ENCODE peak calls at places on chromosomes 7 and 10, in seven cellular contexts. One of them, this sample, is unnamed.

GRCh38 chr10:52004342-52004949 is 305.1 kb upstream of the CSTF2T start:
- DNase-seq in HCT116: peak; percentile 22
- DNase-seq in H1: no peak
- DNase-seq in suprapubic skin: no peak
- DNase-seq in transverse colon: no peak
- DNase-seq in spleen: no peak
- DNase-seq in prostate gland: no peak
- DNase-seq in this sample: peak; percentile 8

GRCh38 chr7:2698581-2699288 is 10.7 kb downstream of the AMZ1 start:
- DNase-seq in HCT116: no peak
- DNase-seq in spleen: peak; percentile 82
- DNase-seq in prostate gland: no peak
- DNase-seq in H1: no peak
- DNase-seq in transverse colon: no peak
- DNase-seq in suprapubic skin: no peak
- DNase-seq in this sample: no peak

GRCh38 chr7:17830206-17830605 is 110.1 kb downstream of the SNX13 start:
- DNase-seq in transverse colon: no peak
- DNase-seq in HCT116: no peak
- DNase-seq in suprapubic skin: no peak
- DNase-seq in spleen: no peak
- DNase-seq in H1: no peak
- DNase-seq in prostate gland: no peak
- DNase-seq in this sample: no peak

GRCh38 chr10:108755661-108756060 is 1167.7 kb downstream of the XPNPEP1 start:
- DNase-seq in H1: no peak
- DNase-seq in transverse colon: no peak
- DNase-seq in HCT116: no peak
- DNase-seq in prostate gland: no peak
- DNase-seq in suprapubic skin: no peak
- DNase-seq in spleen: no peak
- DNase-seq in this sample: no peak

GRCh38 chr10:116026315-116026714 is 246.7 kb downstream of the GFRA1 start:
- DNase-seq in spleen: no peak
- DNase-seq in transverse colon: no peak
- DNase-seq in suprapubic skin: no peak
- DNase-seq in prostate gland: no peak
- DNase-seq in H1: no peak
- DNase-seq in HCT116: no peak
- DNase-seq in this sample: no peak

GRCh38 chr7:111499027-111499426 is 63.3 kb downstream of the IMMP2L start:
- DNase-seq in H1: no peak
- DNase-seq in spleen: no peak
- DNase-seq in prostate gland: no peak
- DNase-seq in HCT116: peak; percentile 7
- DNase-seq in transverse colon: no peak
- DNase-seq in suprapubic skin: no peak
- DNase-seq in this sample: peak; percentile 80

GRCh38 chr10:97584060-97584797 is at the start of gene HOGA1:
- DNase-seq in spleen: peak; percentile 63
- DNase-seq in transverse colon: no peak
- DNase-seq in H1: no peak
- DNase-seq in prostate gland: peak; percentile 26
- DNase-seq in HCT116: peak; percentile 84
- DNase-seq in suprapubic skin: no peak
- DNase-seq in this sample: no peak

GRCh38 chr7:142855756-142856564 is 1.1 kb downstream of the EPHB6 start:
- DNase-seq in suprapubic skin: peak; percentile 89
- DNase-seq in HCT116: no peak
- DNase-seq in prostate gland: peak; percentile 70
- DNase-seq in spleen: peak; percentile 81
- DNase-seq in H1: no peak
- DNase-seq in transverse colon: peak; percentile 45
- DNase-seq in this sample: no peak

GRCh38 chr7:3955751-3956696 is 655.0 kb downstream of the SDK1 start:
- DNase-seq in transverse colon: peak; percentile 14
- DNase-seq in HCT116: no peak
- DNase-seq in spleen: no peak
- DNase-seq in suprapubic skin: no peak
- DNase-seq in H1: no peak
- DNase-seq in prostate gland: peak; percentile 67
- DNase-seq in this sample: no peak

GRCh38 chr7:82164813-82165212 is 278.8 kb downstream of the CACNA2D1 start:
- DNase-seq in transverse colon: no peak
- DNase-seq in suprapubic skin: no peak
- DNase-seq in HCT116: no peak
- DNase-seq in H1: no peak
- DNase-seq in spleen: no peak
- DNase-seq in prostate gland: no peak
- DNase-seq in this sample: no peak

GRCh38 chr10:9781681-9782080 is 1236.0 kb upstream of the CELF2 start:
- DNase-seq in prostate gland: no peak
- DNase-seq in suprapubic skin: no peak
- DNase-seq in spleen: no peak
- DNase-seq in HCT116: no peak
- DNase-seq in H1: no peak
- DNase-seq in transverse colon: no peak
- DNase-seq in this sample: no peak

GRCh38 chr10:78925275-78925674 is 143.5 kb upstream of the ZMIZ1 start:
- DNase-seq in H1: no peak
- DNase-seq in transverse colon: no peak
- DNase-seq in suprapubic skin: no peak
- DNase-seq in spleen: peak; percentile 54
- DNase-seq in prostate gland: no peak
- DNase-seq in HCT116: no peak
- DNase-seq in this sample: no peak

GRCh38 chr10:47043928-47044544 is 132.8 kb downstream of the PTPN20 start:
- DNase-seq in suprapubic skin: no peak
- DNase-seq in HCT116: no peak
- DNase-seq in transverse colon: no peak
- DNase-seq in prostate gland: no peak
- DNase-seq in H1: no peak
- DNase-seq in spleen: peak; percentile 51
- DNase-seq in this sample: no peak

DNA sequence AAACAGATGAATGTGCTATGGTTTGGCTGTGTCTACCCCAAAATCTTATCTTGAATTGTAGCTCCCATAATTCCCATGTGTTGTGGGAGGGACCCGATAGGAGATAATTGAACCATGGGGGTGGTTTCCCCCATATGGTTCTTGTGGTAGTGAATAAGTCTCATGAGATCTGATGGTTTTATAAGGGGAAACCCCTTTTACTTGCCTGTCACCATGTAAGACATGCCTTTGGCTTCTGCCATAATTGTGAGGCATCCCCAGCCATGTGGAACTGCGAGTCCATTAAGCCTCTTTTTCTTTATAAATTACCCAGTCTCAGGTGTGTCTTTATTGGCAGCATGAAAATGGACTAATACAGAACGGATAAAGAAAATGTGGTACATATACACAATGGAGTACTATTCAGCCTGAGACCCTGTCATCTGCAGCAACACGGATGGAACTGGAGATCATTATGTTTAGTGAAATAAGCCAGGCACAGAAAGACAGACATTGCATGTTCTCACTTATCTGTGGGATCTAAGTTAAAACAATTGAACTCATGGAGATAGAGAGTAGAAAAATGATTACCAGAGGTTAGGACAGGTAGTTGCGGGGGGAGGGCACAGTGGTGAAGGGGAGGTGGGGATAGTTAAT is 587.6 kb upstream of the NRP1 start:
- DNase-seq in HCT116: no peak
- DNase-seq in prostate gland: no peak
- DNase-seq in H1: no peak
- DNase-seq in spleen: no peak
- DNase-seq in transverse colon: no peak
- DNase-seq in suprapubic skin: no peak
- DNase-seq in this sample: no peak
- H3K4me1 ChIP-seq in HCT116: no peaks in the 10 kb centered on the region
- H3K4me1 ChIP-seq in prostate gland: no peaks in the 10 kb centered on the region
- H3K4me1 ChIP-seq in H1: no peaks in the 10 kb centered on the region
- H3K4me1 ChIP-seq in spleen: no peaks in the 10 kb centered on the region
- H3K4me1 ChIP-seq in transverse colon: no peaks in the 10 kb centered on the region
- H3K4me1 ChIP-seq in suprapubic skin: peaks cover 4% of the 10 kb centered on the region
- H3K4me1 ChIP-seq in this sample: no peaks in the 10 kb centered on the region

GRCh38 chr10:113073549-113074189 is 123.6 kb downstream of the TCF7L2 start:
- DNase-seq in spleen: peak; percentile 53
- DNase-seq in suprapubic skin: peak; percentile 88
- DNase-seq in transverse colon: peak; percentile 86
- DNase-seq in H1: peak; percentile 49
- DNase-seq in prostate gland: no peak
- DNase-seq in HCT116: peak; percentile 97
- DNase-seq in this sample: peak; percentile 98
- TF ChIP-seq POLR2AphosphoS5 in spleen: no peak
- TF ChIP-seq POLR2AphosphoS5 in suprapubic skin: peak; percentile 49
- TF ChIP-seq POLR2AphosphoS5 in transverse colon: peak; percentile 81
- TF ChIP-seq POLR2AphosphoS5 in H1: no peak
- TF ChIP-seq POLR2AphosphoS5 in prostate gland: no peak
- TF ChIP-seq POLR2AphosphoS5 in HCT116: peak; percentile 91
- TF ChIP-seq POLR2AphosphoS5 in this sample: peak; percentile 95

GRCh38 chr10:101695404-101695732 is 398 bp upstream of the FBXW4 start:
- DNase-seq in spleen: no peak
- DNase-seq in H1: no peak
- DNase-seq in transverse colon: no peak
- DNase-seq in prostate gland: no peak
- DNase-seq in HCT116: no peak
- DNase-seq in suprapubic skin: no peak
- DNase-seq in this sample: no peak

GRCh38 chr10:101694674-101695403 is at the start of gene FBXW4:
- DNase-seq in spleen: peak; percentile 93
- DNase-seq in suprapubic skin: peak; percentile 71
- DNase-seq in H1: no peak
- DNase-seq in transverse colon: peak; percentile 75
- DNase-seq in prostate gland: peak; percentile 41
- DNase-seq in HCT116: no peak
- DNase-seq in this sample: no peak

GRCh38 chr10:101693701-101694055 is 1.3 kb downstream of the FBXW4 start:
- DNase-seq in prostate gland: peak; percentile 8
- DNase-seq in H1: no peak
- DNase-seq in spleen: no peak
- DNase-seq in transverse colon: peak; percentile 10
- DNase-seq in suprapubic skin: no peak
- DNase-seq in HCT116: no peak
- DNase-seq in this sample: no peak

GRCh38 chr10:101696632-101697031 is 1.7 kb upstream of the FBXW4 start:
- DNase-seq in H1: no peak
- DNase-seq in HCT116: no peak
- DNase-seq in prostate gland: no peak
- DNase-seq in spleen: no peak
- DNase-seq in suprapubic skin: no peak
- DNase-seq in transverse colon: no peak
- DNase-seq in this sample: no peak

GRCh38 chr10:101694056-101694673 is 805 bp downstream of the FBXW4 start:
- DNase-seq in HCT116: no peak
- DNase-seq in H1: no peak
- DNase-seq in suprapubic skin: peak; percentile 71
- DNase-seq in transverse colon: peak; percentile 73
- DNase-seq in prostate gland: peak; percentile 60
- DNase-seq in spleen: peak; percentile 92
- DNase-seq in this sample: no peak
- H3K4me1 ChIP-seq in HCT116: peaks cover 13% of the 10 kb centered on the region
- H3K4me1 ChIP-seq in H1: peaks cover 3% of the 10 kb centered on the region
- H3K4me1 ChIP-seq in suprapubic skin: peaks cover 37% of the 10 kb centered on the region
- H3K4me1 ChIP-seq in transverse colon: peaks cover 32% of the 10 kb centered on the region
- H3K4me1 ChIP-seq in prostate gland: peaks cover 10% of the 10 kb centered on the region
- H3K4me1 ChIP-seq in spleen: peaks cover 24% of the 10 kb centered on the region
- H3K4me1 ChIP-seq in this sample: peaks cover 28% of the 10 kb centered on the region

GRCh38 chr10:109934958-109935793 is 11.9 kb upstream of the XPNPEP1 start:
- DNase-seq in spleen: no peak
- DNase-seq in transverse colon: no peak
- DNase-seq in H1: peak; percentile 70
- DNase-seq in prostate gland: peak; percentile 5
- DNase-seq in HCT116: no peak
- DNase-seq in suprapubic skin: no peak
- DNase-seq in this sample: no peak
- TF ChIP-seq POLR2AphosphoS5 in spleen: no peak
- TF ChIP-seq POLR2AphosphoS5 in transverse colon: no peak
- TF ChIP-seq POLR2AphosphoS5 in H1: peak; percentile 93
- TF ChIP-seq POLR2AphosphoS5 in prostate gland: peak; percentile 49
- TF ChIP-seq POLR2AphosphoS5 in HCT116: no peak
- TF ChIP-seq POLR2AphosphoS5 in suprapubic skin: no peak
- TF ChIP-seq POLR2AphosphoS5 in this sample: no peak

GRCh38 chr7:137962875-137963507 is 38.9 kb downstream of the CREB3L2 start:
- DNase-seq in prostate gland: peak; percentile 48
- DNase-seq in suprapubic skin: no peak
- DNase-seq in transverse colon: no peak
- DNase-seq in HCT116: no peak
- DNase-seq in H1: no peak
- DNase-seq in spleen: no peak
- DNase-seq in this sample: no peak
- H3K4me1 ChIP-seq in prostate gland: peaks cover 3% of the 10 kb centered on the region
- H3K4me1 ChIP-seq in suprapubic skin: peaks cover 39% of the 10 kb centered on the region
- H3K4me1 ChIP-seq in transverse colon: peaks cover 13% of the 10 kb centered on the region
- H3K4me1 ChIP-seq in HCT116: peaks cover 4% of the 10 kb centered on the region
- H3K4me1 ChIP-seq in H1: no peaks in the 10 kb centered on the region
- H3K4me1 ChIP-seq in spleen: peaks cover 4% of the 10 kb centered on the region
- H3K4me1 ChIP-seq in this sample: no peaks in the 10 kb centered on the region

This sample was measured in Panc1.